ENCODE peak calls at places on chromosomes 11 and 22, in eight cellular contexts. One of them, this sample, is unnamed.

GRCh38 chr11:45847908-45848316 is 637 bp downstream of the CRY2 start:
- DNase-seq in cardiac fibroblast: peak
- DNase-seq in PC-3: peak
- DNase-seq in keratinocyte: peak
- DNase-seq in bronchial epithelial cell: peak
- DNase-seq in IMR-90: peak
- DNase-seq in neural progenitor cell: peak
- DNase-seq in AG04450: no peak
- DNase-seq in this sample: no peak

GRCh38 chr11:72669527-72669926 is 4.7 kb downstream of the PDE2A start:
- DNase-seq in cardiac fibroblast: no peak
- DNase-seq in PC-3: no peak
- DNase-seq in keratinocyte: no peak
- DNase-seq in bronchial epithelial cell: no peak
- DNase-seq in IMR-90: no peak
- DNase-seq in neural progenitor cell: no peak
- DNase-seq in AG04450: no peak
- DNase-seq in this sample: no peak

GRCh38 chr11:47569646-47570045 is 4.2 kb downstream of the PTPMT1 start:
- DNase-seq in cardiac fibroblast: no peak
- DNase-seq in PC-3: no peak
- DNase-seq in keratinocyte: no peak
- DNase-seq in bronchial epithelial cell: no peak
- DNase-seq in IMR-90: no peak
- DNase-seq in neural progenitor cell: no peak
- DNase-seq in AG04450: no peak
- DNase-seq in this sample: no peak

GRCh38 chr11:45482331-45482730 is 183.1 kb downstream of the CHST1 start:
- DNase-seq in cardiac fibroblast: no peak
- DNase-seq in PC-3: no peak
- DNase-seq in keratinocyte: no peak
- DNase-seq in bronchial epithelial cell: no peak
- DNase-seq in IMR-90: no peak
- DNase-seq in neural progenitor cell: no peak
- DNase-seq in AG04450: no peak
- DNase-seq in this sample: no peak

GRCh38 chr11:11505701-11506100 is 116.1 kb downstream of the GALNT18 start:
- DNase-seq in cardiac fibroblast: no peak
- DNase-seq in PC-3: no peak
- DNase-seq in keratinocyte: no peak
- DNase-seq in bronchial epithelial cell: no peak
- DNase-seq in IMR-90: no peak
- DNase-seq in neural progenitor cell: no peak
- DNase-seq in AG04450: no peak
- DNase-seq in this sample: no peak

GRCh38 chr11:57163160-57163868 is 18.4 kb upstream of the LRRC55 start:
- DNase-seq in cardiac fibroblast: no peak
- DNase-seq in PC-3: no peak
- DNase-seq in keratinocyte: no peak
- DNase-seq in bronchial epithelial cell: peak
- DNase-seq in IMR-90: no peak
- DNase-seq in neural progenitor cell: no peak
- DNase-seq in AG04450: no peak
- DNase-seq in this sample: no peak

GRCh38 chr11:125579811-125580210 is 10.5 kb downstream of the EI24 start:
- DNase-seq in cardiac fibroblast: no peak
- DNase-seq in PC-3: no peak
- DNase-seq in keratinocyte: no peak
- DNase-seq in bronchial epithelial cell: no peak
- DNase-seq in IMR-90: no peak
- DNase-seq in neural progenitor cell: no peak
- DNase-seq in AG04450: no peak
- DNase-seq in this sample: no peak

GRCh38 chr11:103633819-103634590 is 402.4 kb upstream of the DDI1 start:
- DNase-seq in cardiac fibroblast: no peak
- DNase-seq in PC-3: no peak
- DNase-seq in keratinocyte: no peak
- DNase-seq in bronchial epithelial cell: no peak
- DNase-seq in IMR-90: no peak
- DNase-seq in neural progenitor cell: no peak
- DNase-seq in AG04450: no peak
- DNase-seq in this sample: no peak

GRCh38 chr11:26335903-26336302 is 4.0 kb downstream of the ANO3 start:
- DNase-seq in cardiac fibroblast: peak
- DNase-seq in PC-3: no peak
- DNase-seq in keratinocyte: no peak
- DNase-seq in bronchial epithelial cell: no peak
- DNase-seq in IMR-90: no peak
- DNase-seq in neural progenitor cell: no peak
- DNase-seq in AG04450: no peak
- DNase-seq in this sample: no peak

GRCh38 chr11:72700026-72700610 is 25.9 kb upstream of the PDE2A start:
- DNase-seq in cardiac fibroblast: peak
- DNase-seq in PC-3: peak
- DNase-seq in keratinocyte: no peak
- DNase-seq in bronchial epithelial cell: peak
- DNase-seq in IMR-90: peak
- DNase-seq in neural progenitor cell: no peak
- DNase-seq in AG04450: no peak
- DNase-seq in this sample: no peak

GRCh38 chr11:30583505-30584280 is 2.5 kb downstream of the MPPED2 start:
- DNase-seq in cardiac fibroblast: no peak
- DNase-seq in PC-3: no peak
- DNase-seq in keratinocyte: no peak
- DNase-seq in bronchial epithelial cell: no peak
- DNase-seq in IMR-90: no peak
- DNase-seq in neural progenitor cell: peak
- DNase-seq in AG04450: no peak
- DNase-seq in this sample: no peak

GRCh38 chr11:17479284-17480214 is 2.9 kb upstream of the ABCC8 start:
- DNase-seq in cardiac fibroblast: peak
- DNase-seq in PC-3: peak
- DNase-seq in keratinocyte: no peak
- DNase-seq in bronchial epithelial cell: peak
- DNase-seq in IMR-90: no peak
- DNase-seq in neural progenitor cell: peak
- DNase-seq in AG04450: no peak
- DNase-seq in this sample: no peak

GRCh38 chr11:17477084-17477333 is 364 bp upstream of the ABCC8 start:
- DNase-seq in cardiac fibroblast: no peak
- DNase-seq in PC-3: no peak
- DNase-seq in keratinocyte: no peak
- DNase-seq in bronchial epithelial cell: no peak
- DNase-seq in IMR-90: no peak
- DNase-seq in neural progenitor cell: no peak
- DNase-seq in AG04450: no peak
- DNase-seq in this sample: no peak

GRCh38 chr11:17477361-17477760 is 716 bp upstream of the ABCC8 start:
- DNase-seq in cardiac fibroblast: no peak
- DNase-seq in PC-3: no peak
- DNase-seq in keratinocyte: no peak
- DNase-seq in bronchial epithelial cell: no peak
- DNase-seq in IMR-90: no peak
- DNase-seq in neural progenitor cell: no peak
- DNase-seq in AG04450: no peak
- DNase-seq in this sample: no peak

GRCh38 chr11:17476317-17477083 is at the start of gene ABCC8:
- DNase-seq in cardiac fibroblast: no peak
- DNase-seq in PC-3: no peak
- DNase-seq in keratinocyte: no peak
- DNase-seq in bronchial epithelial cell: no peak
- DNase-seq in IMR-90: no peak
- DNase-seq in neural progenitor cell: peak
- DNase-seq in AG04450: no peak
- DNase-seq in this sample: no peak

GRCh38 chr11:17478064-17478463 is 1.4 kb upstream of the ABCC8 start:
- DNase-seq in cardiac fibroblast: no peak
- DNase-seq in PC-3: no peak
- DNase-seq in keratinocyte: no peak
- DNase-seq in bronchial epithelial cell: no peak
- DNase-seq in IMR-90: no peak
- DNase-seq in neural progenitor cell: peak
- DNase-seq in AG04450: no peak
- DNase-seq in this sample: no peak
- TF ChIP-seq CTCF in cardiac fibroblast: no peak
- TF ChIP-seq CTCF in PC-3: no peak
- TF ChIP-seq CTCF in keratinocyte: no peak
- TF ChIP-seq CTCF in bronchial epithelial cell: no peak
- TF ChIP-seq CTCF in IMR-90: no peak
- TF ChIP-seq CTCF in neural progenitor cell: no peak
- TF ChIP-seq CTCF in AG04450: no peak
- TF ChIP-seq CTCF in this sample: no peak

GRCh38 chr22:23537421-23537820 is 42.7 kb downstream of the IGLL1 start:
- DNase-seq in cardiac fibroblast: no peak
- DNase-seq in PC-3: no peak
- DNase-seq in keratinocyte: no peak
- DNase-seq in bronchial epithelial cell: no peak
- DNase-seq in IMR-90: no peak
- DNase-seq in neural progenitor cell: no peak
- DNase-seq in AG04450: no peak
- DNase-seq in this sample: no peak
- H3K4me3 ChIP-seq in cardiac fibroblast: no peak
- H3K4me3 ChIP-seq in PC-3: no peak
- H3K4me3 ChIP-seq in keratinocyte: no peak
- H3K4me3 ChIP-seq in bronchial epithelial cell: no peak
- H3K4me3 ChIP-seq in IMR-90: no peak
- H3K4me3 ChIP-seq in neural progenitor cell: no peak
- H3K4me3 ChIP-seq in AG04450: no peak
- H3K4me3 ChIP-seq in this sample: no peak

DNA sequence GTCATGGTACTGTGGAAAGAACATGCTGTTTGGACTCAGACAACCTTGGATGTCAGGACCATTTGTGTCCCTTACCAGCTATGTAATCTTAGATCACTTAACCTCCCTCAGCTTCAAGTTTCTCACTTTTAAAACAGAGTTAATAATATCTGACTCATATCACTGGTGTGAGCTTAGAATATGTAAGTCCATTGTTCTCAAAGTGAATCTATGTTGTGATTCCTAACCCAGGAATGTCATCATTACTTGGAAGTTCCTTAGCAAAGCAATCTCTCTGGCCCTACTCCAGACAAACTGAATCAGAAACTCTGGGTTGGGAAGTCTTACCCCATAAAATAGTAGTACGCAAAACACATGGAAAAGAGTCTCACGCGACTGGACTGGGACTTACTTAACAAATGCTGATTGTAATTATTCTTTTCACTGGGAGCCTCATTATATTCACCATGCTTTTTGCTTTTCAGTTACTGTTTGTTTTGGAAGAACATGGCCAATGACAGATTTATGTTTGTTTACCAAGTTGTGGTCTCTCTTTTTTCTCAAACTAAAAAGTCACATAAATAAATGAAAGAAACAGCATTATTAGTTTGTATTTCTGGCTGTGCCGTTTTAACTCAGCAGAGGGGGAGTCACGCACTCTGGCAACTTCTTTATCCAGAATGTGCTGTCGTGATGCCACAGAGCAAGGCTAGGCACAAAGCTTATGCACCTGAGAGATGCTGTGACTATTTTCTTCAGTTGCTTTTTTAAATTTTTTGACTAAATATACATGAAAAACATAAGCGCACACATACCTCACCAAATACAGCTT is 217.7 kb upstream of the CTSC start:
- DNase-seq in cardiac fibroblast: peak
- DNase-seq in PC-3: peak
- DNase-seq in keratinocyte: peak
- DNase-seq in bronchial epithelial cell: peak
- DNase-seq in IMR-90: peak
- DNase-seq in neural progenitor cell: no peak
- DNase-seq in AG04450: peak
- DNase-seq in this sample: peak
- TF ChIP-seq CTCF in cardiac fibroblast: no peak
- TF ChIP-seq CTCF in PC-3: no peak
- TF ChIP-seq CTCF in keratinocyte: no peak
- TF ChIP-seq CTCF in bronchial epithelial cell: no peak
- TF ChIP-seq CTCF in IMR-90: no peak
- TF ChIP-seq CTCF in neural progenitor cell: no peak
- TF ChIP-seq CTCF in AG04450: no peak
- TF ChIP-seq CTCF in this sample: no peak

DNA sequence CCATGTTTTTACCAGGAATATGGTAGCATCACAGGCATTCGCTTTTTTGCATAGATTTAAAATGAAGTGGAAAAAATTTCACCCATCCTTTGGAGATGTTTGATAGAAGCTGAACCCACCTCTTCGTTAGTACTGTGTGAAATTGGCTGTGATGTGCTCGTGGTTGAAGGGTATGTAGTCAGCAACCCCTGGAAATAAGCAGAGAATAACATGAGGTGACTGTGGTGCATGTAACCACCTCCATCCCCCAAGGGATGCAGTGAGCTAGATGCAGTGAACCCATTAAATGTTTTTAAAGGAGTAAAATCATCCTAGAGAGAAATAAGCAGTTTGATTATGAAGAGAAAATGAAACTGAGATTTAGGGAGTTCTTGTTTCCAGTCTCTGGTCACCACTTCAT is 15.9 kb downstream of the CBLIF start:
- DNase-seq in cardiac fibroblast: no peak
- DNase-seq in PC-3: no peak
- DNase-seq in keratinocyte: no peak
- DNase-seq in bronchial epithelial cell: no peak
- DNase-seq in IMR-90: no peak
- DNase-seq in neural progenitor cell: no peak
- DNase-seq in AG04450: no peak
- DNase-seq in this sample: no peak
- H3K4me3 ChIP-seq in cardiac fibroblast: no peak
- H3K4me3 ChIP-seq in PC-3: no peak
- H3K4me3 ChIP-seq in keratinocyte: no peak
- H3K4me3 ChIP-seq in bronchial epithelial cell: no peak
- H3K4me3 ChIP-seq in IMR-90: no peak
- H3K4me3 ChIP-seq in neural progenitor cell: no peak
- H3K4me3 ChIP-seq in AG04450: no peak
- H3K4me3 ChIP-seq in this sample: no peak